ENCODE peak calls at places on chromosomes 5 and 9, in seven cellular contexts. V, C, E, Y, Q, S and R are unnamed samples.

GRCh38 chr5:42491699-42492098 is 68.5 kb downstream of the GHR start:
- DNase-seq in V (no peak), C (peak; percentile 8), E (no peak), Y (no peak), Q (no peak), S (no peak), R (peak; percentile 27)

GRCh38 chr5:126777257-126777973 is 479 bp downstream of the LMNB1 start:
- DNase-seq in V (peak; percentile 50), C (peak; percentile 52), E (no peak), Y (peak; percentile 58), Q (no peak), S (no peak), R (peak; percentile 43)

GRCh38 chr9:134683714-134684374 is 42.2 kb downstream of the COL5A1 start:
- DNase-seq in V (no peak), C (peak; percentile 38), E (no peak), Y (no peak), Q (no peak), S (no peak), R (no peak)

GRCh38 chr5:10607023-10607665 is 43.3 kb downstream of the ANKRD33B start:
- DNase-seq in V (no peak), C (no peak), E (no peak), Y (peak; percentile 37), Q (no peak), S (no peak), R (no peak)

GRCh38 chr5:176596689-176597416 is 13.1 kb downstream of the GPRIN1 start:
- DNase-seq in V (peak; percentile 54), C (peak; percentile 23), E (no peak), Y (no peak), Q (no peak), S (no peak), R (no peak)

GRCh38 chr5:77120086-77120485 is 33.0 kb upstream of the ZBED3 start:
- DNase-seq in V (no peak), C (no peak), E (no peak), Y (no peak), Q (no peak), S (no peak), R (no peak)

GRCh38 chr5:142364251-142365145 is 39.7 kb upstream of the SPRY4 start:
- DNase-seq in V (no peak), C (no peak), E (peak; percentile 73), Y (peak; percentile 96), Q (no peak), S (no peak), R (no peak)

GRCh38 chr5:52818360-52818759 is 30.6 kb downstream of the ITGA1 start:
- DNase-seq in V (no peak), C (no peak), E (no peak), Y (no peak), Q (no peak), S (no peak), R (no peak)

GRCh38 chr5:170795154-170795553 is 11.6 kb downstream of the GABRP start:
- DNase-seq in V (no peak), C (no peak), E (no peak), Y (no peak), Q (no peak), S (no peak), R (no peak)

GRCh38 chr5:179841621-179842020 is 17.0 kb downstream of the MRNIP start:
- DNase-seq in V (no peak), C (no peak), E (no peak), Y (no peak), Q (no peak), S (no peak), R (no peak)

GRCh38 chr5:12294151-12294550 is 389.9 kb upstream of the CTNND2 start:
- DNase-seq in V (no peak), C (no peak), E (no peak), Y (no peak), Q (no peak), S (no peak), R (no peak)

GRCh38 chr5:12292610-12293204 is 388.5 kb upstream of the CTNND2 start:
- DNase-seq in V (no peak), C (no peak), E (no peak), Y (no peak), Q (no peak), S (no peak), R (no peak)
- TF ChIP-seq CTCF in V (no peak), C (no peak), E (peak; percentile 24), Y (no peak), Q (no peak), S (no peak), R (peak; percentile 41)

GRCh38 chr9:35907732-35908483 is 1.4 kb upstream of the SPAAR start:
- DNase-seq in V (peak; percentile 83), C (peak; percentile 86), E (no peak), Y (peak; percentile 68), Q (peak; percentile 90), S (peak; percentile 63), R (peak; percentile 55)

GRCh38 chr9:35904338-35904737 is 1.7 kb upstream of the HRCT1 start:
- DNase-seq in V (no peak), C (no peak), E (no peak), Y (no peak), Q (no peak), S (no peak), R (no peak)

GRCh38 chr9:35904966-35905781 is 828 bp upstream of the HRCT1 start:
- DNase-seq in V (peak; percentile 77), C (peak; percentile 43), E (no peak), Y (no peak), Q (no peak), S (no peak), R (no peak)

GRCh38 chr9:35906923-35907699 is 1.1 kb downstream of the HRCT1 start:
- DNase-seq in V (no peak), C (peak; percentile 91), E (no peak), Y (peak; percentile 17), Q (no peak), S (no peak), R (no peak)

GRCh38 chr9:35905912-35906679 is at the start of gene HRCT1:
- DNase-seq in V (peak; percentile 96), C (peak; percentile 95), E (no peak), Y (no peak), Q (peak; percentile 87), S (peak; percentile 77), R (peak; percentile 60)
- H3K4me3 ChIP-seq in V (peak within 1 kb of the TSS; percentile 10), C (peak within 1 kb of the TSS; percentile 49), E (no peak within 1 kb of the TSS), Y (no peak within 1 kb of the TSS), Q (no peak within 1 kb of the TSS), S (no peak within 1 kb of the TSS), R (no peak within 1 kb of the TSS)

GRCh38 chr9:36250079-36250478 is 8.2 kb downstream of the GNE start:
- DNase-seq in V (no peak), C (peak; percentile 11), E (no peak), Y (no peak), Q (no peak), S (no peak), R (no peak)
- TF ChIP-seq CTCF in V (no peak), C (no peak), E (no peak), Y (no peak), Q (no peak), S (no peak), R (no peak)

GRCh38 chr5:120151181-120151580 is 312.9 kb upstream of the PRR16 start:
- DNase-seq in V (no peak), C (no peak), E (no peak), Y (no peak), Q (no peak), S (no peak), R (no peak)
- H3K4me3 ChIP-seq in V (no peak overlapping the region), C (no peak overlapping the region), E (no peak overlapping the region), Y (no peak overlapping the region), Q (no peak overlapping the region), S (no peak overlapping the region), R (no peak overlapping the region)

GRCh38 chr9:120875954-120876841 is 790 bp downstream of the PHF19 start:
- DNase-seq in V (peak; percentile 95), C (peak; percentile 75), E (no peak), Y (peak; percentile 86), Q (peak; percentile 52), S (no peak), R (no peak)
- TF ChIP-seq CTCF in V (no peak), C (no peak), E (no peak), Y (peak; percentile 37), Q (peak; percentile 11), S (no peak), R (peak; percentile 20)

DNA sequence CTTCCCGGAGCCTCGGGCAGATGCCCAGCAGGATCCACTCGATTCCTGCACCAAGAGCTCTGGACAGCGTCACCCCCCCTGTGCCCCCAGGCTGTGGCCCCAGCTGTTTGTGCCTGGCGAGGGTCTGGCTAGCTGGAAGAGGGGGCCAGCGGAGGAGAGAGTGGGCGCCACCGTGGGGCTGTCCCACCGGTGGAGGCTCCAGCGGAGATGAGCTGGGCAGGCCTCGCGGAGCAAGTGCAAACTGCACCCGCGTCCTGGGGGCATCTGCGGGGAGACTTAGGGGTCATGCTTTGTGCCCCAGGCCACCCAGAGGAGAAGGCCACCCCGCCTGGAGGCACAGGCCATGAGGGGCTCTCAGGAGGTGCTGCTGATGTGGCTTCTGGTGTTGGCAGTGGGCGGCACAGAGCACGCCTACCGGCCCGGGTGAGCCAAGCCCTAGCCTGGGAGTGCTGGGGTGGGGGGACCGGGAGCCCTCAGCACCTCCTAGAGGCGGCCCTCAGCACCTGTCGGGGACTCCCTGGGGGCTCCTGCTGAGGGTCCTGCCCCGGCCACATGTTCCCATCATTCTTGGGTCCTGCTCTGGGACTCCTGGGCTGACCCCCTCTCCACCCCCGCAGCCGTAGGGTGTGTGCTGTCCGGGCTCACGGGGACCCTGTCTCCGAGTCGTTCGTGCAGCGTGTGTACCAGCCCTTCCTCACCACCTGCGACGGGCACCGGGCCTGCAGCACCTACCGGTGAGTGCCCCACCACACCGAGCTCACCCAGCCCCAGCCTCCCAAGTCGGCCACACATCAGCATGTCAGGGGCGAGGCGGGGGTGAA is 5.4 kb downstream of the EGFL7 start:
- DNase-seq in V (no peak), C (no peak), E (no peak), Y (no peak), Q (no peak), S (no peak), R (no peak)
- H3K4me3 ChIP-seq in V (no peak overlapping the region), C (no peak overlapping the region), E (no peak overlapping the region), Y (no peak overlapping the region), Q (no peak overlapping the region), S (no peak overlapping the region), R (no peak overlapping the region)

DNA sequence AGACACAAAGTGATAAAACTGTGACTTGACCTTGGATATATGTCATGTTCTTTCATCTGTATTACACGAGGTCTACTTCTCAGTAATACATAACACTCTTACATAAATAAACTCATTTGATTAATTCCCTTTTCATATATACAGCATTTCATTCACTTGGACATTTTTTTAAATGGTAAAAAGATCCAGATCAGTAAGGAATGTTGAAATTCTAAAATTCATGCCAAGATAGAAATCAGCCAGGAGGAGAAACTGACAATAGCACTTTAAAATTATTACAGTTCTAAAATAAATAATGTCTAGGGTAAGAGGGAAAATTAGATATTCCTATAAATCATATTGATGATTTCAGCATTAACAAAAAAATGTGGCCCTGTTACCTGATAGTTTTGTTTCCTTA is 46.2 kb upstream of the POU5F2 start:
- DNase-seq in V (no peak), C (no peak), E (no peak), Y (no peak), Q (no peak), S (no peak), R (no peak)
- TF ChIP-seq CTCF in V (no peak), C (no peak), E (no peak), Y (no peak), Q (no peak), S (no peak), R (no peak)

GRCh38 chr9:104758974-104759373 is 5.0 kb upstream of the NIPSNAP3B start:
- DNase-seq in V (no peak), C (no peak), E (no peak), Y (no peak), Q (no peak), S (no peak), R (no peak)
- H3K4me3 ChIP-seq in V (no peak overlapping the region), C (no peak overlapping the region), E (no peak overlapping the region), Y (no peak overlapping the region), Q (no peak overlapping the region), S (no peak overlapping the region), R (no peak overlapping the region)